ENCODE peak calls at places on chromosomes 12 and 14, in nine cellular contexts. O is A549, F is stomach, J is gastrocnemius medialis, R is HCT116, N is uterus, A is tibial nerve, Y is heart left ventricle, S is esophagus squamous epithelium. W is an unnamed sample.

GRCh38 chr14:50825307-50825706 is 5.7 kb downstream of the NIN start:
- DNase-seq in O (no peak), F (no peak), J (no peak), R (no peak), N (no peak), A (no peak), Y (no peak), S (no peak), W (no peak)

GRCh38 chr12:106598003-106598402 is 15.2 kb downstream of the RFX4 start:
- DNase-seq in O (no peak), F (no peak), J (no peak), R (no peak), N (no peak), A (no peak), Y (no peak), S (no peak), W (no peak)

GRCh38 chr12:24719293-24719721 is 229.6 kb downstream of the BCAT1 start:
- DNase-seq in O (no peak), F (no peak), J (no peak), R (no peak), N (no peak), A (no peak), Y (no peak), S (no peak), W (no peak)

GRCh38 chr12:123941000-123941399 is 31.6 kb downstream of the CCDC92 start:
- DNase-seq in O (no peak), F (no peak), J (no peak), R (no peak), N (no peak), A (no peak), Y (no peak), S (no peak), W (peak; percentile 64)

GRCh38 chr14:91866061-91866460 is 1.3 kb downstream of the TC2N start:
- DNase-seq in O (no peak), F (no peak), J (no peak), R (no peak), N (no peak), A (no peak), Y (no peak), S (no peak), W (no peak)

GRCh38 chr12:81461163-81461562 is 298.0 kb downstream of the PPFIA2 start:
- DNase-seq in O (peak; percentile 4), F (no peak), J (no peak), R (no peak), N (no peak), A (no peak), Y (no peak), S (no peak), W (no peak)

GRCh38 chr14:47022721-47023120 is 371.1 kb upstream of the RPL10L start:
- DNase-seq in O (no peak), F (no peak), J (no peak), R (no peak), N (no peak), A (no peak), Y (no peak), S (no peak), W (no peak)

GRCh38 chr12:47777741-47778558 is 4.9 kb downstream of the SLC48A1 start:
- DNase-seq in O (no peak), F (peak; percentile 67), J (no peak), R (no peak), N (no peak), A (no peak), Y (peak; percentile 67), S (no peak), W (no peak)

GRCh38 chr12:26512213-26512612 is 316.8 kb downstream of the SSPN start:
- DNase-seq in O (no peak), F (no peak), J (no peak), R (no peak), N (no peak), A (no peak), Y (no peak), S (no peak), W (no peak)

GRCh38 chr14:23187925-23188324 is 4.5 kb upstream of the SLC7A8 start:
- DNase-seq in O (no peak), F (no peak), J (no peak), R (no peak), N (no peak), A (no peak), Y (no peak), S (no peak), W (no peak)

GRCh38 chr12:20018406-20018805 is 349.9 kb upstream of the PDE3A start:
- DNase-seq in O (no peak), F (no peak), J (no peak), R (no peak), N (no peak), A (no peak), Y (no peak), S (no peak), W (no peak)

GRCh38 chr12:113056631-113057488 is at the start of gene DTX1:
- DNase-seq in O (no peak), F (no peak), J (no peak), R (no peak), N (no peak), A (no peak), Y (no peak), S (no peak), W (no peak)

GRCh38 chr12:121260091-121260490 is 36.4 kb downstream of the CAMKK2 start:
- DNase-seq in O (no peak), F (no peak), J (no peak), R (no peak), N (no peak), A (no peak), Y (no peak), S (no peak), W (no peak)

GRCh38 chr12:4984971-4985370 is 58.7 kb upstream of the KCNA5 start:
- DNase-seq in O (no peak), F (no peak), J (no peak), R (no peak), N (no peak), A (no peak), Y (no peak), S (no peak), W (peak; percentile 50)

GRCh38 chr12:31120392-31121008 is 46.8 kb downstream of the DDX11 start:
- DNase-seq in O (no peak), F (no peak), J (no peak), R (no peak), N (no peak), A (no peak), Y (peak; percentile 55), S (no peak), W (no peak)

GRCh38 chr12:88417531-88417930 is 162.7 kb downstream of the KITLG start:
- DNase-seq in O (no peak), F (no peak), J (no peak), R (no peak), N (no peak), A (no peak), Y (no peak), S (no peak), W (no peak)

GRCh38 chr12:96810477-96810876 is 96.6 kb upstream of the NEDD1 start:
- DNase-seq in O (peak; percentile 20), F (no peak), J (no peak), R (no peak), N (no peak), A (no peak), Y (no peak), S (no peak), W (no peak)

GRCh38 chr14:88025350-88025749 is 20.4 kb downstream of the GPR65 start:
- DNase-seq in O (no peak), F (no peak), J (no peak), R (no peak), N (no peak), A (no peak), Y (no peak), S (no peak), W (no peak)

GRCh38 chr12:90682398-90682797 is 272.6 kb downstream of the CCER1 start:
- DNase-seq in O (no peak), F (no peak), J (no peak), R (no peak), N (no peak), A (no peak), Y (no peak), S (no peak), W (no peak)

GRCh38 chr14:97217094-97217885 is 420.1 kb downstream of the VRK1 start:
- DNase-seq in O (no peak), F (no peak), J (no peak), R (no peak), N (no peak), A (no peak), Y (no peak), S (no peak), W (no peak)

GRCh38 chr12:104477812-104478388 is 21.2 kb downstream of the CHST11 start:
- DNase-seq in O (no peak), F (no peak), J (no peak), R (no peak), N (no peak), A (no peak), Y (no peak), S (no peak), W (no peak)
- TF ChIP-seq POLR2A in O (no peak), F (no peak), J (no peak), R (no peak), N (no peak), A (no peak), Y (no peak), S (no peak), W (no peak)

DNA sequence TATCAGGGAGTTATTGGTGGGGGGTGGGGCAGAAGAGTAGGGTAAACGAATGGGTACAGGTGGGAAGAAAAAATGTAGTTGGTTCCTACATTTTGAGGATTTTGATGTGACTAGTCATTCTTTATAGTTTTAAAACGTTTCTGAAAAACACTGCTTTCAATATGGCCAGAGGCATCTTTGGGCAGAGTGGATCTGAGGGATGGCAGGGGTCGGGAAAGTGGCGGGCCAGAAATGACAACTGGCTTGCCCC is 527 bp upstream of the ATP23 start:
- DNase-seq in O (no peak), F (no peak), J (no peak), R (no peak), N (peak; percentile 24), A (no peak), Y (no peak), S (no peak), W (no peak)
- H3K4me3 ChIP-seq in O (peak overlapping the region; percentile 68), F (peak overlapping the region; percentile 60), J (peak overlapping the region; percentile 81), R (peak overlapping the region; percentile 46), N (peak overlapping the region; percentile 57), A (peak overlapping the region; percentile 78), Y (peak overlapping the region; percentile 75), S (peak overlapping the region; percentile 60), W (no peak overlapping the region)

GRCh38 chr14:95979339-95980042 is 59.7 kb upstream of the C14orf132 start:
- DNase-seq in O (no peak), F (no peak), J (no peak), R (no peak), N (no peak), A (no peak), Y (no peak), S (no peak), W (no peak)
- TF ChIP-seq CTCF in O (no peak), F (no peak), J (no peak), R (no peak), N (no peak), A (no peak), Y (no peak), S (no peak), W (no peak)

GRCh38 chr12:55728185-55728931 is 451 bp downstream of the CD63 start:
- DNase-seq in O (peak; percentile 60), F (peak; percentile 77), J (peak; percentile 68), R (no peak), N (peak; percentile 83), A (peak; percentile 67), Y (peak; percentile 90), S (no peak), W (peak; percentile 82)
- TF ChIP-seq POLR2A in O (no peak), F (no peak), J (no peak), R (no peak), N (no peak), A (no peak), Y (no peak), S (no peak), W (no peak)

W was measured in lower leg skin.